ENCODE peak calls at places on chromosomes 13 and 19, in five cellular contexts. J, W, L, M and Y are unnamed samples.
A peak's percentile ranks its signal among the peaks of the same experiment; 100 is the strongest.

GRCh38 chr19:33720691-33721682 is 75.7 kb upstream of the KCTD15 start:
- DNase-seq in L (no peak), W (no peak), M (no peak), J (no peak), Y (no peak)

GRCh38 chr19:10848208-10848843 is at the start of gene C19orf38:
- DNase-seq in L (no peak), J (no peak), M (no peak), W (no peak), Y (no peak)

GRCh38 chr13:53068841-53069520 is 40.4 kb downstream of the OLFM4 start:
- DNase-seq in M (peak; percentile 18), J (no peak), W (no peak), L (no peak), Y (no peak)

GRCh38 chr19:46932346-46932745 is 71.5 kb downstream of the ARHGAP35 start:
- DNase-seq in W (no peak), M (no peak), J (no peak), L (no peak), Y (no peak)

GRCh38 chr19:29268721-29269483 is 56.0 kb upstream of the UQCRFS1 start:
- DNase-seq in L (no peak), W (peak; percentile 40), M (no peak), J (no peak), Y (no peak)

GRCh38 chr19:33216198-33216830 is 9.3 kb downstream of the SLC7A10 start:
- DNase-seq in W (no peak), L (no peak), M (no peak), J (no peak), Y (no peak)

GRCh38 chr19:34236035-34236793 is 18.1 kb upstream of the GARRE1 start:
- DNase-seq in M (peak; percentile 49), J (no peak), W (no peak), L (no peak), Y (no peak)

GRCh38 chr13:97122381-97122996 is 99.6 kb upstream of the MBNL2 start:
- DNase-seq in M (peak; percentile 23), J (no peak), W (no peak), L (no peak), Y (no peak)

GRCh38 chr19:34925278-34925855 is 1.3 kb upstream of the ZNF30 start:
- DNase-seq in J (no peak), L (no peak), W (no peak), M (no peak), Y (no peak)

GRCh38 chr13:26599885-26600284 is 42.4 kb downstream of the WASF3 start:
- DNase-seq in J (no peak), M (no peak), W (no peak), L (no peak), Y (no peak)

GRCh38 chr19:30692517-30692870 is 320.3 kb downstream of the ZNF536 start:
- DNase-seq in J (no peak), M (peak; percentile 53), L (no peak), W (no peak), Y (peak; percentile 72)

GRCh38 chr19:35767288-35768081 is 7.9 kb upstream of the ARHGAP33 start:
- DNase-seq in J (no peak), L (no peak), W (no peak), M (no peak), Y (no peak)

GRCh38 chr13:45474584-45475454 is 10.1 kb downstream of the COG3 start:
- DNase-seq in L (no peak), M (no peak), J (no peak), W (no peak), Y (no peak)

GRCh38 chr13:78758549-78758948 is 99.6 kb upstream of the OBI1 start:
- DNase-seq in W (no peak), M (no peak), J (no peak), L (no peak), Y (no peak)

GRCh38 chr13:79281335-79281734 is 124.7 kb downstream of the RBM26 start:
- DNase-seq in W (no peak), M (peak; percentile 7), L (no peak), J (no peak), Y (no peak)

GRCh38 chr13:108572782-108573211 is 56.6 kb upstream of the MYO16 start:
- DNase-seq in J (no peak), M (no peak), W (no peak), L (no peak), Y (no peak)

GRCh38 chr19:16596399-16596798 is 24.2 kb upstream of the SLC35E1 start:
- DNase-seq in J (no peak), L (no peak), M (no peak), W (no peak), Y (no peak)
- H3K27ac ChIP-seq in J (no peak overlapping the region), L (no peak overlapping the region), M (no peak overlapping the region), W (no peak overlapping the region), Y (no peak overlapping the region)

GRCh38 chr19:38132781-38133180 is 91.2 kb downstream of the DPF1 start:
- DNase-seq in W (no peak), L (no peak), J (no peak), M (no peak), Y (no peak)
- H3K4me1 ChIP-seq in W (no peaks in the 10 kb centered on the region), L (no peaks in the 10 kb centered on the region), J (no peaks in the 10 kb centered on the region), M (no peaks in the 10 kb centered on the region), Y (no peaks in the 10 kb centered on the region)

DNA sequence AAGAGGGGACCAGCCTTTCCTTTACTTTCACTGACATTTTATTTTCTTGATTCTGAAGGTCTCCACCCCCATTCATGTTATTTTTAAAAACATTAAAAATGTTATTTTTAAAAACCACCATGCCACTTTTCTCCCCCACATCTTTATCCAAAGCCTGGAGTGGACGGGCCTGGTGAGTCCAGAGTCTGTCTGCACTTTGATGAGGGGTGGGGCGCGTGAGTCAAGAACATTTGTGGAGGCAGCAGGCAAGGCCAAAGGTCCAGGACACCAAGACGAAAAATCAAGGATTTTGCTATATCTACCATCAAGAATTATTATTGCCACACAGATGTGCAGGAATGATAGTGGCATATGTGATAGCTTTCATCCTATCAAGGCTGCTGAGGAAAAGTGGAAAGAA is 224.9 kb downstream of the FGF9 start:
- DNase-seq in J (no peak), L (no peak), W (no peak), M (no peak), Y (no peak)
- H3K27ac ChIP-seq in J (no peak overlapping the region), L (no peak overlapping the region), W (no peak overlapping the region), M (no peak overlapping the region), Y (no peak overlapping the region)

GRCh38 chr19:6099633-6100032 is 10.7 kb downstream of the RFX2 start:
- DNase-seq in M (no peak), W (peak; percentile 48), L (no peak), J (no peak), Y (no peak)

GRCh38 chr19:6100284-6100915 is 9.9 kb downstream of the RFX2 start:
- DNase-seq in L (no peak), J (no peak), W (peak; percentile 63), M (peak; percentile 64), Y (no peak)

GRCh38 chr19:6101991-6102390 is 8.3 kb downstream of the RFX2 start:
- DNase-seq in W (no peak), J (no peak), L (no peak), M (no peak), Y (no peak)

GRCh38 chr19:6103217-6103644 is 7.1 kb downstream of the RFX2 start:
- DNase-seq in M (no peak), J (no peak), L (peak; percentile 86), W (peak; percentile 96), Y (peak; percentile 92)

DNA sequence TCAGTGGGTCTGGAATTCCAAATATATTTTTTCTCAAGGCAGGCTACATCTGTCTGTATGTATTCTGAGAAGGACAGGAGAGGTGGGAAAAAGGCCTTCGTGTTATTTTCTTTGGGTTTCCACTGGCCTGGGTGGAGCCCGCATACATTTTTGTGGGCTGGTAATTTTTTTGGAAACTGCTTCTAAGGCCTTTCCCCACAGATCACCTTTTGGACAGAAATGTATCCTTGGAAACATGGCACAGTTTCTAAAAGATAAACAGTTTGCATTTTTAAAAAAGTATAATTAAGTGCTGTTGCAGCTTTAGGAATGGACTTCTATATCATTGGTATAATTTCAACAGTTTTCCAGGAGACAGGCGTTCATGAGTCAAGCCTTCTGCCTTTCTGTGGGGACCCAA is 9.0 kb downstream of the RFX2 start:
- DNase-seq in L (no peak), W (no peak), M (no peak), J (no peak), Y (no peak)
- H3K4me1 ChIP-seq in L (no peaks in the 10 kb centered on the region), W (peaks cover 68% of the 10 kb centered on the region), M (peaks cover 12% of the 10 kb centered on the region), J (peaks cover 4% of the 10 kb centered on the region), Y (no peaks in the 10 kb centered on the region)

GRCh38 chr13:67084066-67084465 is 146.1 kb downstream of the PCDH9 start:
- DNase-seq in L (no peak), J (no peak), W (no peak), M (no peak), Y (no peak)
- H3K27ac ChIP-seq in L (no peak overlapping the region), J (no peak overlapping the region), W (no peak overlapping the region), M (no peak overlapping the region), Y (no peak overlapping the region)